ENCODE peak calls at places on chromosomes 12 and 14, in four cellular contexts. T, O, M and E are unnamed samples.

GRCh38 chr12:2057041-2057792 is 4.4 kb downstream of the CACNA1C start:
- DNase-seq in M (peak), O (peak), T (peak), E (peak)

GRCh38 chr12:117599849-117600248 is 238.4 kb upstream of the NOS1 start:
- DNase-seq in T (no peak), M (no peak), O (no peak), E (no peak)

GRCh38 chr12:54988402-54989054 is 4.0 kb upstream of the TESPA1 start:
- DNase-seq in M (no peak), T (peak), O (no peak), E (no peak)

GRCh38 chr12:125766091-125766490 is 700.9 kb downstream of the AACS start:
- DNase-seq in M (no peak), O (no peak), T (no peak), E (no peak)

GRCh38 chr12:48995061-48995879 is 3.9 kb downstream of the DDN start:
- DNase-seq in M (peak), T (peak), O (no peak), E (peak)

GRCh38 chr12:122310636-122311035 is 44.3 kb upstream of the VPS33A start:
- DNase-seq in O (no peak), T (no peak), M (no peak), E (no peak)

GRCh38 chr12:45553204-45553603 is 176.3 kb upstream of the ARID2 start:
- DNase-seq in M (no peak), O (no peak), T (no peak), E (no peak)

GRCh38 chr12:70796989-70797388 is 123.5 kb downstream of the PTPRR start:
- DNase-seq in M (no peak), O (no peak), T (no peak), E (no peak)

GRCh38 chr14:52015411-52016030 is 26.2 kb downstream of the RTRAF start:
- DNase-seq in T (peak), O (no peak), M (no peak), E (no peak)

GRCh38 chr14:103558071-103558882 is 4.2 kb downstream of the BAG5 start:
- DNase-seq in O (no peak), T (peak), M (no peak), E (no peak)